ENCODE peak calls at places on chromosomes 5 and 9, in nine cellular contexts. One of them, this sample, is unnamed.

GRCh38 chr5:79582186-79582585 is 30.1 kb upstream of the TENT2 start:
- DNase-seq in ovary: no peak
- DNase-seq in heart left ventricle: no peak
- DNase-seq in CD8-positive, alpha-beta T cell: no peak
- DNase-seq in IMR-90: no peak
- DNase-seq in Peyer's patch: no peak
- DNase-seq in effector memory CD4-positive, alpha-beta T cell: no peak
- DNase-seq in CD8-positive, alpha-beta memory T cell: no peak
- DNase-seq in adrenal gland: no peak
- DNase-seq in this sample: no peak

GRCh38 chr5:78361226-78361993 is 993 bp downstream of the SCAMP1 start:
- DNase-seq in ovary: peak; percentile 40
- DNase-seq in heart left ventricle: peak; percentile 63
- DNase-seq in CD8-positive, alpha-beta T cell: no peak
- DNase-seq in IMR-90: peak; percentile 78
- DNase-seq in Peyer's patch: no peak
- DNase-seq in effector memory CD4-positive, alpha-beta T cell: no peak
- DNase-seq in CD8-positive, alpha-beta memory T cell: no peak
- DNase-seq in adrenal gland: peak; percentile 61
- DNase-seq in this sample: no peak

GRCh38 chr5:131536211-131536826 is 98.7 kb downstream of the RAPGEF6 start:
- DNase-seq in ovary: no peak
- DNase-seq in heart left ventricle: no peak
- DNase-seq in CD8-positive, alpha-beta T cell: no peak
- DNase-seq in IMR-90: peak; percentile 74
- DNase-seq in Peyer's patch: no peak
- DNase-seq in effector memory CD4-positive, alpha-beta T cell: no peak
- DNase-seq in CD8-positive, alpha-beta memory T cell: no peak
- DNase-seq in adrenal gland: no peak
- DNase-seq in this sample: peak; percentile 38

GRCh38 chr5:51387854-51388320 is 4.6 kb downstream of the ISL1 start:
- DNase-seq in ovary: no peak
- DNase-seq in heart left ventricle: no peak
- DNase-seq in CD8-positive, alpha-beta T cell: no peak
- DNase-seq in IMR-90: no peak
- DNase-seq in Peyer's patch: no peak
- DNase-seq in effector memory CD4-positive, alpha-beta T cell: no peak
- DNase-seq in CD8-positive, alpha-beta memory T cell: no peak
- DNase-seq in adrenal gland: no peak
- DNase-seq in this sample: no peak

GRCh38 chr5:72108200-72109050 is 1.1 kb downstream of the MAP1B start:
- DNase-seq in ovary: peak; percentile 75
- DNase-seq in heart left ventricle: peak; percentile 83
- DNase-seq in CD8-positive, alpha-beta T cell: no peak
- DNase-seq in IMR-90: peak; percentile 67
- DNase-seq in Peyer's patch: no peak
- DNase-seq in effector memory CD4-positive, alpha-beta T cell: no peak
- DNase-seq in CD8-positive, alpha-beta memory T cell: no peak
- DNase-seq in adrenal gland: peak; percentile 65
- DNase-seq in this sample: no peak

GRCh38 chr9:84331119-84331791 is 9.3 kb downstream of the SLC28A3 start:
- DNase-seq in ovary: no peak
- DNase-seq in heart left ventricle: no peak
- DNase-seq in CD8-positive, alpha-beta T cell: no peak
- DNase-seq in IMR-90: peak; percentile 26
- DNase-seq in Peyer's patch: no peak
- DNase-seq in effector memory CD4-positive, alpha-beta T cell: no peak
- DNase-seq in CD8-positive, alpha-beta memory T cell: no peak
- DNase-seq in adrenal gland: no peak
- DNase-seq in this sample: no peak

GRCh38 chr9:137275937-137276756 is 1.4 kb upstream of the TOR4A start:
- DNase-seq in ovary: peak; percentile 30
- DNase-seq in heart left ventricle: peak; percentile 26
- DNase-seq in CD8-positive, alpha-beta T cell: no peak
- DNase-seq in IMR-90: no peak
- DNase-seq in Peyer's patch: no peak
- DNase-seq in effector memory CD4-positive, alpha-beta T cell: no peak
- DNase-seq in CD8-positive, alpha-beta memory T cell: no peak
- DNase-seq in adrenal gland: no peak
- DNase-seq in this sample: no peak

GRCh38 chr9:106648799-106649198 is 214.2 kb upstream of the ZNF462 start:
- DNase-seq in ovary: no peak
- DNase-seq in heart left ventricle: no peak
- DNase-seq in CD8-positive, alpha-beta T cell: no peak
- DNase-seq in IMR-90: peak; percentile 13
- DNase-seq in Peyer's patch: no peak
- DNase-seq in effector memory CD4-positive, alpha-beta T cell: no peak
- DNase-seq in CD8-positive, alpha-beta memory T cell: no peak
- DNase-seq in adrenal gland: no peak
- DNase-seq in this sample: no peak

GRCh38 chr5:181194489-181195248 is 10.3 kb downstream of the TRIM7 start:
- DNase-seq in ovary: no peak
- DNase-seq in heart left ventricle: no peak
- DNase-seq in CD8-positive, alpha-beta T cell: no peak
- DNase-seq in IMR-90: no peak
- DNase-seq in Peyer's patch: no peak
- DNase-seq in effector memory CD4-positive, alpha-beta T cell: no peak
- DNase-seq in CD8-positive, alpha-beta memory T cell: no peak
- DNase-seq in adrenal gland: no peak
- DNase-seq in this sample: no peak

GRCh38 chr5:16727937-16728336 is 111.1 kb upstream of the RETREG1 start:
- DNase-seq in ovary: no peak
- DNase-seq in heart left ventricle: peak; percentile 35
- DNase-seq in CD8-positive, alpha-beta T cell: no peak
- DNase-seq in IMR-90: no peak
- DNase-seq in Peyer's patch: peak; percentile 54
- DNase-seq in effector memory CD4-positive, alpha-beta T cell: no peak
- DNase-seq in CD8-positive, alpha-beta memory T cell: no peak
- DNase-seq in adrenal gland: peak; percentile 23
- DNase-seq in this sample: no peak

GRCh38 chr9:136095495-136096058 is 488 bp upstream of the NACC2 start:
- DNase-seq in ovary: peak; percentile 57
- DNase-seq in heart left ventricle: peak; percentile 58
- DNase-seq in CD8-positive, alpha-beta T cell: no peak
- DNase-seq in IMR-90: peak; percentile 31
- DNase-seq in Peyer's patch: peak; percentile 75
- DNase-seq in effector memory CD4-positive, alpha-beta T cell: no peak
- DNase-seq in CD8-positive, alpha-beta memory T cell: no peak
- DNase-seq in adrenal gland: peak; percentile 57
- DNase-seq in this sample: no peak

GRCh38 chr5:139439013-139439903 is at the start of gene DNAJC18:
- DNase-seq in ovary: peak; percentile 95
- DNase-seq in heart left ventricle: peak; percentile 94
- DNase-seq in CD8-positive, alpha-beta T cell: peak; percentile 90
- DNase-seq in IMR-90: peak; percentile 89
- DNase-seq in Peyer's patch: peak; percentile 94
- DNase-seq in effector memory CD4-positive, alpha-beta T cell: peak; percentile 84
- DNase-seq in CD8-positive, alpha-beta memory T cell: peak; percentile 81
- DNase-seq in adrenal gland: peak; percentile 96
- DNase-seq in this sample: peak; percentile 85

GRCh38 chr9:468766-469496 is 254.3 kb downstream of the DOCK8 start:
- DNase-seq in ovary: no peak
- DNase-seq in heart left ventricle: no peak
- DNase-seq in CD8-positive, alpha-beta T cell: no peak
- DNase-seq in IMR-90: no peak
- DNase-seq in Peyer's patch: no peak
- DNase-seq in effector memory CD4-positive, alpha-beta T cell: no peak
- DNase-seq in CD8-positive, alpha-beta memory T cell: no peak
- DNase-seq in adrenal gland: no peak
- DNase-seq in this sample: peak; percentile 9

GRCh38 chr5:152102057-152102456 is 177.4 kb upstream of the GLRA1 start:
- DNase-seq in ovary: no peak
- DNase-seq in heart left ventricle: no peak
- DNase-seq in CD8-positive, alpha-beta T cell: no peak
- DNase-seq in IMR-90: no peak
- DNase-seq in Peyer's patch: no peak
- DNase-seq in effector memory CD4-positive, alpha-beta T cell: no peak
- DNase-seq in CD8-positive, alpha-beta memory T cell: no peak
- DNase-seq in adrenal gland: no peak
- DNase-seq in this sample: no peak

GRCh38 chr5:159444441-159445082 is 114.3 kb upstream of the IL12B start:
- DNase-seq in ovary: no peak
- DNase-seq in heart left ventricle: no peak
- DNase-seq in CD8-positive, alpha-beta T cell: no peak
- DNase-seq in IMR-90: peak; percentile 69
- DNase-seq in Peyer's patch: no peak
- DNase-seq in effector memory CD4-positive, alpha-beta T cell: no peak
- DNase-seq in CD8-positive, alpha-beta memory T cell: peak; percentile 22
- DNase-seq in adrenal gland: no peak
- DNase-seq in this sample: peak; percentile 30

DNA sequence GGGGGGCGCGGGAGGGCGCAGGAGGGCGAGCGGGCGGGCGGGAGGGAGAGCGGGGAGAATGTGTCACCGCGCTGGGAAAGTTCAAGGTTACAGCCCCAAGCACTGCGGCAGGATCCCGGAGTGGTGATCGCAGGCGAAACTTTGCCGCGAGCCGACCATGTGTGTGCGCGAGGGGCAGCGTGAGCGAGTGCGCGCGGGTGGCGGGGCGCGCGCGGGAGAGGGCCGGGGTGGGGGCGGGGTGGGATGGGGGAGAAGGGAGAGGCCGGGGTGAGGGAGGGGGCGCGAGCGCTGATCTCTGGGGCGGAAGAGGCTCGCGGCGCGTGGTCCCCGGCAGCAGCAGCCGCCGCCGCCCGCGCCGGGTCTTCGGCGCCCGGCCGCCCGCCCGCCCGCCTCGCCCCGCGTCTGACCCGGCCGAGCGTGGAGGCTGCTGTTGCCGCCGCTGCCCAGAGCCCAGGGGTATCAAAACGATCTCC is at the start of gene NFIB:
- DNase-seq in ovary: peak; percentile 79
- DNase-seq in heart left ventricle: peak; percentile 73
- DNase-seq in CD8-positive, alpha-beta T cell: no peak
- DNase-seq in IMR-90: peak; percentile 24
- DNase-seq in Peyer's patch: peak; percentile 68
- DNase-seq in effector memory CD4-positive, alpha-beta T cell: no peak
- DNase-seq in CD8-positive, alpha-beta memory T cell: no peak
- DNase-seq in adrenal gland: peak; percentile 86
- DNase-seq in this sample: no peak
- H3K4me1 ChIP-seq in ovary: peaks cover 3% of the 10 kb centered on the region
- H3K4me1 ChIP-seq in heart left ventricle: peaks cover 10% of the 10 kb centered on the region
- H3K4me1 ChIP-seq in CD8-positive, alpha-beta T cell: peaks cover 20% of the 10 kb centered on the region
- H3K4me1 ChIP-seq in IMR-90: no peaks in the 10 kb centered on the region
- H3K4me1 ChIP-seq in Peyer's patch: no peaks in the 10 kb centered on the region
- H3K4me1 ChIP-seq in effector memory CD4-positive, alpha-beta T cell: peaks cover 24% of the 10 kb centered on the region
- H3K4me1 ChIP-seq in CD8-positive, alpha-beta memory T cell: peaks cover 4% of the 10 kb centered on the region
- H3K4me1 ChIP-seq in adrenal gland: no peaks in the 10 kb centered on the region
- H3K4me1 ChIP-seq in this sample: peaks cover 4% of the 10 kb centered on the region

GRCh38 chr9:98886691-98887229 is 56.9 kb upstream of the COL15A1 start:
- DNase-seq in ovary: no peak
- DNase-seq in heart left ventricle: peak; percentile 60
- DNase-seq in CD8-positive, alpha-beta T cell: no peak
- DNase-seq in IMR-90: no peak
- DNase-seq in Peyer's patch: no peak
- DNase-seq in effector memory CD4-positive, alpha-beta T cell: no peak
- DNase-seq in CD8-positive, alpha-beta memory T cell: no peak
- DNase-seq in adrenal gland: peak; percentile 83
- DNase-seq in this sample: no peak

GRCh38 chr9:98884849-98885248 is 58.9 kb upstream of the COL15A1 start:
- DNase-seq in ovary: no peak
- DNase-seq in heart left ventricle: no peak
- DNase-seq in CD8-positive, alpha-beta T cell: no peak
- DNase-seq in IMR-90: no peak
- DNase-seq in Peyer's patch: no peak
- DNase-seq in effector memory CD4-positive, alpha-beta T cell: no peak
- DNase-seq in CD8-positive, alpha-beta memory T cell: no peak
- DNase-seq in adrenal gland: no peak
- DNase-seq in this sample: no peak

GRCh38 chr9:98882569-98882923 is 61.2 kb upstream of the COL15A1 start:
- DNase-seq in ovary: no peak
- DNase-seq in heart left ventricle: no peak
- DNase-seq in CD8-positive, alpha-beta T cell: no peak
- DNase-seq in IMR-90: no peak
- DNase-seq in Peyer's patch: no peak
- DNase-seq in effector memory CD4-positive, alpha-beta T cell: no peak
- DNase-seq in CD8-positive, alpha-beta memory T cell: no peak
- DNase-seq in adrenal gland: no peak
- DNase-seq in this sample: no peak

GRCh38 chr9:98887918-98888510 is 55.7 kb upstream of the COL15A1 start:
- DNase-seq in ovary: no peak
- DNase-seq in heart left ventricle: no peak
- DNase-seq in CD8-positive, alpha-beta T cell: no peak
- DNase-seq in IMR-90: peak; percentile 45
- DNase-seq in Peyer's patch: no peak
- DNase-seq in effector memory CD4-positive, alpha-beta T cell: no peak
- DNase-seq in CD8-positive, alpha-beta memory T cell: no peak
- DNase-seq in adrenal gland: no peak
- DNase-seq in this sample: no peak

GRCh38 chr9:98885575-98886292 is 58.0 kb upstream of the COL15A1 start:
- DNase-seq in ovary: no peak
- DNase-seq in heart left ventricle: no peak
- DNase-seq in CD8-positive, alpha-beta T cell: no peak
- DNase-seq in IMR-90: no peak
- DNase-seq in Peyer's patch: no peak
- DNase-seq in effector memory CD4-positive, alpha-beta T cell: no peak
- DNase-seq in CD8-positive, alpha-beta memory T cell: no peak
- DNase-seq in adrenal gland: peak; percentile 69
- DNase-seq in this sample: no peak
- H3K4me1 ChIP-seq in ovary: peaks cover 19% of the 10 kb centered on the region
- H3K4me1 ChIP-seq in heart left ventricle: peaks cover 39% of the 10 kb centered on the region
- H3K4me1 ChIP-seq in CD8-positive, alpha-beta T cell: no peaks in the 10 kb centered on the region
- H3K4me1 ChIP-seq in IMR-90: peaks cover 9% of the 10 kb centered on the region
- H3K4me1 ChIP-seq in Peyer's patch: no peaks in the 10 kb centered on the region
- H3K4me1 ChIP-seq in effector memory CD4-positive, alpha-beta T cell: no peaks in the 10 kb centered on the region
- H3K4me1 ChIP-seq in CD8-positive, alpha-beta memory T cell: no peaks in the 10 kb centered on the region
- H3K4me1 ChIP-seq in adrenal gland: peaks cover 37% of the 10 kb centered on the region
- H3K4me1 ChIP-seq in this sample: no peaks in the 10 kb centered on the region

DNA sequence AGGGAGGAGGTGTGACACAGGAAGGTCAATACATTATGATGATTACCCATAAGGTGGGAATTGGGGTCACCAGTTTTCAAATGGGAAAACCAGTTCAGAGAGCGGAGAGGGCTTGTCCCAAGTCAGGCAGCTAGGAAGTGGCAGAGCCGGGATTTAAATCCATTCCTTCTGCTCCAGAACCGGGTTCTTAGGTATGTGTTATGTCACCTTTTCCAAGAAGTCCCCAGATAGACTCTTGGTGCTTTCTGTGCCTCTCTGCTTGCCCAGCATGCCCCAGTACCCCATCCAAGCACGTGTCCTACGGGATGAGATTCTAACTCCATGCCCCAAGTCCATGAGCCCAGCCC is 69.9 kb downstream of the LMX1B start:
- DNase-seq in ovary: no peak
- DNase-seq in heart left ventricle: no peak
- DNase-seq in CD8-positive, alpha-beta T cell: no peak
- DNase-seq in IMR-90: no peak
- DNase-seq in Peyer's patch: no peak
- DNase-seq in effector memory CD4-positive, alpha-beta T cell: no peak
- DNase-seq in CD8-positive, alpha-beta memory T cell: no peak
- DNase-seq in adrenal gland: no peak
- DNase-seq in this sample: no peak
- H3K4me1 ChIP-seq in ovary: peaks cover 5% of the 10 kb centered on the region
- H3K4me1 ChIP-seq in heart left ventricle: no peaks in the 10 kb centered on the region
- H3K4me1 ChIP-seq in CD8-positive, alpha-beta T cell: no peaks in the 10 kb centered on the region
- H3K4me1 ChIP-seq in IMR-90: no peaks in the 10 kb centered on the region
- H3K4me1 ChIP-seq in Peyer's patch: no peaks in the 10 kb centered on the region
- H3K4me1 ChIP-seq in effector memory CD4-positive, alpha-beta T cell: no peaks in the 10 kb centered on the region
- H3K4me1 ChIP-seq in CD8-positive, alpha-beta memory T cell: no peaks in the 10 kb centered on the region
- H3K4me1 ChIP-seq in adrenal gland: no peaks in the 10 kb centered on the region
- H3K4me1 ChIP-seq in this sample: no peaks in the 10 kb centered on the region

DNA sequence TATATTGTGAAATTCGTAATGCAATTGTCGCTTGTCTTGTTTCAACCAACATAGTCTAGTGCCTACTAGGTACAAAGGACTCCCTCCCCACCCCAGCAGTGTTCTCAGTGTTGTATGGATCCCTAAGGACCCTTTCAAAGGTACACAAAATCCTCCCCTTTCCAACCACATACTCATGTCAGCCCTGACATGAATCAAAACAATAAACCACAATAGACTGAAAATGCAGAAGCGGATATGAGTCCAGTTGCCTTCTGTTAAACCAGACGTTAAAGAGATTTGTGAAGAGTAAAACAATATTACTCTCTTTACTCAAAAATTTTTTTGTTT is 82.4 kb upstream of the IFNK start:
- DNase-seq in ovary: no peak
- DNase-seq in heart left ventricle: no peak
- DNase-seq in CD8-positive, alpha-beta T cell: no peak
- DNase-seq in IMR-90: no peak
- DNase-seq in Peyer's patch: no peak
- DNase-seq in effector memory CD4-positive, alpha-beta T cell: no peak
- DNase-seq in CD8-positive, alpha-beta memory T cell: no peak
- DNase-seq in adrenal gland: no peak
- DNase-seq in this sample: no peak
- H3K4me1 ChIP-seq in ovary: peaks cover 10% of the 10 kb centered on the region
- H3K4me1 ChIP-seq in heart left ventricle: peaks cover 5% of the 10 kb centered on the region
- H3K4me1 ChIP-seq in CD8-positive, alpha-beta T cell: no peaks in the 10 kb centered on the region
- H3K4me1 ChIP-seq in IMR-90: no peaks in the 10 kb centered on the region
- H3K4me1 ChIP-seq in Peyer's patch: peaks cover 15% of the 10 kb centered on the region
- H3K4me1 ChIP-seq in effector memory CD4-positive, alpha-beta T cell: no peaks in the 10 kb centered on the region
- H3K4me1 ChIP-seq in CD8-positive, alpha-beta memory T cell: no peaks in the 10 kb centered on the region
- H3K4me1 ChIP-seq in adrenal gland: no peaks in the 10 kb centered on the region
- H3K4me1 ChIP-seq in this sample: no peaks in the 10 kb centered on the region

This sample was measured in naive thymus-derived CD4-positive, alpha-beta T cell.